ENCODE peak calls at places on chromosome 1, in nine cellular contexts. P is right atrium auricular region, G is tibial artery, S is esophagus squamous epithelium, I is GM23248, M is kidney epithelial cell, C is heart left ventricle, F is SJSA1, W is astrocyte of the spinal cord. B is an unnamed sample.
A peak's percentile ranks its signal among the peaks of the same experiment; 100 is the strongest.

GRCh38 chr1:41322835-41323234 is 38.4 kb upstream of the FOXO6 start:
- DNase-seq in P (no peak), G (no peak), S (no peak), I (peak; percentile 40), M (no peak), C (peak; percentile 41), F (no peak), W (no peak), B (no peak)

GRCh38 chr1:16173447-16174260 is 17.8 kb upstream of the EPHA2 start:
- DNase-seq in P (no peak), G (no peak), S (no peak), I (peak; percentile 82), M (no peak), C (no peak), F (peak; percentile 97), W (peak; percentile 76), B (no peak)

GRCh38 chr1:62362061-62362951 is 43.1 kb upstream of the KANK4 start:
- DNase-seq in P (no peak), G (no peak), S (no peak), I (no peak), M (no peak), C (no peak), F (no peak), W (no peak), B (no peak)

GRCh38 chr1:41078616-41079015 is 57.1 kb upstream of the SLFNL1 start:
- DNase-seq in P (no peak), G (no peak), S (no peak), I (no peak), M (no peak), C (no peak), F (no peak), W (no peak), B (no peak)

GRCh38 chr1:157363660-157364140 is 188.6 kb downstream of the FCRL5 start:
- DNase-seq in P (no peak), G (no peak), S (no peak), I (peak; percentile 72), M (no peak), C (no peak), F (no peak), W (peak; percentile 45), B (no peak)

GRCh38 chr1:14320518-14320917 is 278.0 kb upstream of the KAZN start:
- DNase-seq in P (no peak), G (no peak), S (no peak), I (peak; percentile 79), M (peak; percentile 9), C (no peak), F (no peak), W (peak; percentile 96), B (no peak)

GRCh38 chr1:185050823-185051451 is 5.6 kb downstream of the RNF2 start:
- DNase-seq in P (no peak), G (no peak), S (no peak), I (no peak), M (no peak), C (no peak), F (no peak), W (no peak), B (no peak)

GRCh38 chr1:112998592-112999235 is 42.7 kb upstream of the SLC16A1 start:
- DNase-seq in P (peak; percentile 73), G (peak; percentile 73), S (no peak), I (peak; percentile 87), M (peak; percentile 43), C (peak; percentile 49), F (no peak), W (peak; percentile 84), B (no peak)

GRCh38 chr1:21174638-21175323 is 1.9 kb downstream of the EIF4G3 start:
- DNase-seq in P (no peak), G (no peak), S (no peak), I (peak; percentile 86), M (no peak), C (no peak), F (no peak), W (peak; percentile 70), B (no peak)

GRCh38 chr1:29754608-29755375 is 518.5 kb downstream of the PTPRU start:
- DNase-seq in P (peak; percentile 53), G (no peak), S (no peak), I (no peak), M (no peak), C (no peak), F (peak; percentile 20), W (no peak), B (peak; percentile 74)

GRCh38 chr1:206575165-206575893 is 36.9 kb downstream of the EIF2D start:
- DNase-seq in P (peak; percentile 76), G (peak; percentile 49), S (no peak), I (peak; percentile 70), M (no peak), C (peak; percentile 64), F (no peak), W (peak; percentile 64), B (no peak)

GRCh38 chr1:227886993-227887696 is 60.6 kb downstream of the WNT9A start:
- DNase-seq in P (peak; percentile 80), G (peak; percentile 54), S (no peak), I (peak; percentile 62), M (no peak), C (peak; percentile 81), F (peak; percentile 95), W (peak; percentile 53), B (peak; percentile 95)

GRCh38 chr1:146012703-146013565 is 8.6 kb downstream of the HJV start:
- DNase-seq in P (no peak), G (peak; percentile 55), S (no peak), I (peak; percentile 93), M (peak; percentile 63), C (no peak), F (peak; percentile 51), W (peak; percentile 87), B (no peak)

GRCh38 chr1:6601049-6601864 is 1.4 kb downstream of the KLHL21 start:
- DNase-seq in P (peak; percentile 93), G (peak; percentile 93), S (peak; percentile 71), I (peak; percentile 99), M (peak; percentile 90), C (peak; percentile 75), F (peak; percentile 90), W (peak; percentile 91), B (peak; percentile 99)

DNA sequence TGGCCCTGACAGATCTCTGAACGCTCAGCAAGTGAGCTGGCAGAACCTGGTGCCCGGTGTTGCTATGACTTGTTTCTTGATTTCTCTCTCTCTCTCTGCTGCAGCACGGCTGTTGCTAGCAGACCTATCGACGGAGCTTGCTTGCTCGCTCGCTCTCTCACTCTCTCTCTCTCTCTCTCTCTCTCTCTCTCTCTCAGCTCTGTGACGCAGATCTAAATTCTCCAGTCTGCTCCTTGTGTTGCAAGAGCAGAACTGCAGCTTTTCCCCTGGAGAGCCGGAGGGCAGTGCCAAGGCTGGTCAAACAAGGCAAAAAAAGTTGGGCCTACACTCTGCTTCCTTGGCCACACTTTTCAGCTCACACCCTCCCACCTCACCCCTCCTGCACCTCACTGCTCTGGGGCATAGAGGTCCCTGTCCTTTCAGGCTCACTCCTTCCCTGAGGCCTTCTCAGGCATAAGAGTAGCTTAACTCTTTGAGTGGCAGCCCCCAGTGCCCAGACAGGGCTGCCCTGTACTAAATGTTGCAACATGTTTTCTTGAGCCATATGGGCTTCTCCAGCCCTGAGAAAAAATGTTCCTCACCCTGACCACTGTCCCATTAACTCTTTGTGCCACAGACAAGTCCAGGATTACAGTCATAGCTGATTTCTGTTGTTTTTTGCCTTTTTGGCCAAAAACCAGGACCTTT is 72.2 kb downstream of the CD46 start:
- DNase-seq in P (peak; percentile 93), G (peak; percentile 89), S (peak; percentile 30), I (peak; percentile 97), M (peak; percentile 93), C (peak; percentile 78), F (peak; percentile 71), W (peak; percentile 94), B (no peak)
- H3K4me3 ChIP-seq in P (peak overlapping the region; percentile 79), G (peak overlapping the region; percentile 63), S (peak overlapping the region; percentile 75), I (peak overlapping the region; percentile 61), M (no peak overlapping the region), C (peak overlapping the region; percentile 68), F (no peak overlapping the region), W (peak overlapping the region; percentile 1), B (peak overlapping the region; percentile 81)

DNA sequence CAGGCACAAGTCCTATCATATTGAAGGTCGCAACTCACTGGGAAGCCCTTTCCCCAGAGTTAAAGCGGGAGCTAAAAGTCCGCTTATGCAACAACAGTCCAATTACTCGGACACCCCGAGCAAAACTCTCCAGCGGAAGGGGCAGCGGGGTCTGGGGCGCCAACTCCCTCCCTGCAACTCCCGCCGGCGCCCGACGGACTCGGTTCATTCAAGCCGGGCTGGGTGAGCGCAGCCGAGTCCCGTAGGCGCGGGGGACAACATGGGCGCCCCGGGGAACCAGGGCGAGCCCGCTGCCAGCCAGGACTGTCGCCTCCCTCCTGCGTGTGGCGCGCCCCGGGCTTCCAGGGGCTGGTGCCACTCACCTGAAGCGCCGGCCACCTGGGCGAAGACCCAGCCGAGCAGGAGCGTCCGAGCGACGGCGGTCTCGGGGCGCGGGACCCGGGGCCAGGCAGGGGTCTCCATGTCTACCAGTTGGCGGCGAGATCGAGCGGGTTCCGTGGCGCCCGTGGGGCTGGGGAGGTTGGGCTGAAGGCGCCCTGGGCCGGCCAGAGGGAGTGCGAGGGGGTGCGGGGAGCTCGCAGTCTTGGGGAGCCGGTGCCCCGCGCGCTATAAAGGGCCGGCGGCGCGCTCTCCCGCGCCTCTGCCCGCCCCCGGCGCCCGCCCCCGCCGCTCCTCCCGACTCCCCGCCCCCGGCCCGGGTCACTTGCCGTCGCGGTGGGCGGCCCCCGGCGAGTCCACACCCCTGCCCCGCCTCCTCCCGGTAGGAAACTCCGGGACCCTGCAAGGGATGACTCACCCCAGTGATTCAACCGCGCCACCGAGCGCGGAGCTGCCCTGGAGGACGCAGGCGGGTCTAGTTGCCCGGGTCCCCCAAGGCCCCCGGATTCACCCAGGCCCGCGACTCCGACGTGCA is at the start of gene F3:
- DNase-seq in P (peak; percentile 88), G (peak; percentile 92), S (peak; percentile 6), I (peak; percentile 94), M (peak; percentile 61), C (peak; percentile 89), F (peak; percentile 97), W (peak; percentile 88), B (peak; percentile 94)
- H3K4me3 ChIP-seq in P (peak within 1 kb of the TSS; percentile 72), G (peak within 1 kb of the TSS; percentile 76), S (peak within 1 kb of the TSS; percentile 95), I (peak within 1 kb of the TSS; percentile 90), M (peak within 1 kb of the TSS; percentile 61), C (peak within 1 kb of the TSS; percentile 69), F (peak within 1 kb of the TSS; percentile 85), W (peak within 1 kb of the TSS; percentile 67), B (peak within 1 kb of the TSS; percentile 70)

GRCh38 chr1:235011599-235012435 is 116.8 kb downstream of the TOMM20 start:
- DNase-seq in P (peak; percentile 73), G (no peak), S (peak; percentile 59), I (peak; percentile 100), M (peak; percentile 100), C (peak; percentile 74), F (peak; percentile 99), W (peak; percentile 100), B (no peak)
- H3K4me3 ChIP-seq in P (no peak overlapping the region), G (no peak overlapping the region), S (no peak overlapping the region), I (no peak overlapping the region), M (no peak overlapping the region), C (no peak overlapping the region), F (no peak overlapping the region), W (no peak overlapping the region), B (no peak overlapping the region)

DNA sequence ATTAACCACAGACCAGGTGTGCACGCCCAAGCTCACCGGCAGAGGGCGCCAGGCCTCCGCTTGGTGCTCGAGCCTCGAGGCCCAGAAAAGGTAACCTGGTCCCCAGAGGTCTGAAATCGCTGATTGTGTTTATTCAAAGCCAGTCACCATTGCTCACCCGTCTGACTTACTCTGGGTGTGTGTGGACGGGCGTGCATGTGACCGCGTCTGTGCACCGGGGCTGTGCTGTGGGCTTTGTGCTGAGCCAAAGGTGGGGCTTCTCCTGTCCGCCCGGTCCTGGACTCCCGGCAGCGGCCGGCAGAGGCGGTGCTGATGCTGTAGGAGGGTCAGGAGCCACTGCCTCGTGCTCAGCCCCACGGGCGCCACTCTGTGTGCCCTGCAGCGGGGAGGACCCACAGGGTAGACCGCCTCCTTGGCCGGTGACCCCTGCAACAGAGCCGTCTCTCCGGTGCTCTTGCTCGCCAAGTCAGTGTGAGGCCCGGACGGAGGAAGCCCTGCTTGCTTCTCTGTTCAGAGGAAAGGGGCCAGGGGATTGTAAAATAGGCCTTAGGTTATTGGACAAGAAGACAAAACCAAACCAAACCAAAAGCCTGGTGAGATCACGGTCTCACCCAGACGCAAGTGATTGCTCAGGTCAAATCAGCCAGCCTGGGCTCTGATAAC is 32.0 kb upstream of the BTG2 start:
- DNase-seq in P (peak; percentile 96), G (peak; percentile 94), S (peak; percentile 51), I (peak; percentile 89), M (peak; percentile 73), C (peak; percentile 88), F (peak; percentile 81), W (peak; percentile 74), B (peak; percentile 97)
- H3K4me3 ChIP-seq in P (no peak overlapping the region), G (peak overlapping the region; percentile 36), S (peak overlapping the region; percentile 54), I (no peak overlapping the region), M (no peak overlapping the region), C (peak overlapping the region; percentile 35), F (no peak overlapping the region), W (no peak overlapping the region), B (peak overlapping the region; percentile 23)

B was measured in vagina.